ENCODE peak calls at places on chromosomes 11 and 22, in four cellular contexts. E is progenitor cell of endocrine pancreas, K is NCI-H1092, T is WTC11. N is an unnamed sample.

GRCh38 chr11:125494987-125495725 is 909 bp downstream of the FEZ1 start:
- DNase-seq in T (peak), E (peak), K (no peak), N (peak)

GRCh38 chr11:91981995-91982394 is 242.6 kb upstream of the FAT3 start:
- DNase-seq in K (no peak), T (no peak), E (no peak), N (no peak)

GRCh38 chr11:62119569-62119968 is 4.2 kb upstream of the INCENP start:
- DNase-seq in E (no peak), K (no peak), T (no peak), N (no peak)

GRCh38 chr11:13939952-13940610 is 22.4 kb upstream of the SPON1 start:
- DNase-seq in T (no peak), E (no peak), K (no peak), N (no peak)

GRCh38 chr11:45889555-45889954 is 4.1 kb downstream of the MAPK8IP1 start:
- DNase-seq in K (no peak), T (no peak), E (no peak), N (no peak)

GRCh38 chr11:123272565-123272964 is 77.5 kb upstream of the CLMP start:
- DNase-seq in K (no peak), E (no peak), T (no peak), N (no peak)

GRCh38 chr11:2156416-2157182 is 4.4 kb downstream of the INS start:
- DNase-seq in K (peak), E (peak), T (peak), N (peak)

GRCh38 chr22:19806213-19807160 is 45.9 kb downstream of the TBX1 start:
- DNase-seq in T (peak), K (no peak), E (no peak), N (no peak)

GRCh38 chr11:96426356-96427103 is 36.7 kb downstream of the JRKL start:
- DNase-seq in T (no peak), K (no peak), E (no peak), N (no peak)

GRCh38 chr11:44556735-44557409 is 8.6 kb upstream of the CD82 start:
- DNase-seq in T (peak), K (peak), E (no peak), N (peak)

GRCh38 chr11:11600288-11600687 is 21.5 kb downstream of the GALNT18 start:
- DNase-seq in T (no peak), E (no peak), K (no peak), N (no peak)

GRCh38 chr11:128179049-128179448 is 408.3 kb downstream of the ETS1 start:
- DNase-seq in E (no peak), K (peak), T (no peak), N (no peak)

GRCh38 chr22:43365715-43366440 is 22.7 kb upstream of the SCUBE1 start:
- DNase-seq in E (no peak), K (no peak), T (no peak), N (no peak)

GRCh38 chr11:22304337-22304961 is 33.7 kb upstream of the SLC17A6 start:
- DNase-seq in T (no peak), E (no peak), K (peak), N (no peak)

GRCh38 chr11:6200975-6201374 is 2.0 kb downstream of the OR52W1 start:
- DNase-seq in E (no peak), T (no peak), K (no peak), N (no peak)

GRCh38 chr22:38489561-38490133 is 16.5 kb downstream of the DDX17 start:
- DNase-seq in K (no peak), E (no peak), T (no peak), N (no peak)

GRCh38 chr22:27124336-27125023 is 467.1 kb downstream of the MIAT start:
- DNase-seq in T (no peak), K (no peak), E (no peak), N (no peak)

GRCh38 chr11:1339066-1339675 is 29.7 kb upstream of the TOLLIP start:
- DNase-seq in T (no peak), K (no peak), E (no peak), N (no peak)

GRCh38 chr11:119793335-119793984 is 64.5 kb upstream of the NECTIN1 start:
- DNase-seq in E (no peak), T (no peak), K (no peak), N (no peak)

GRCh38 chr11:119797137-119797611 is 68.2 kb upstream of the NECTIN1 start:
- DNase-seq in K (peak), E (no peak), T (no peak), N (peak)

GRCh38 chr11:94780432-94780831 is 12.3 kb downstream of the AMOTL1 start:
- DNase-seq in T (no peak), K (no peak), E (no peak), N (no peak)

GRCh38 chr11:69905202-69905535 is 86.0 kb upstream of the FGF3 start:
- DNase-seq in E (no peak), T (no peak), K (no peak), N (no peak)

GRCh38 chr11:3196161-3197043 is 22.2 kb downstream of the MRGPRG start:
- DNase-seq in K (no peak), T (no peak), E (no peak), N (no peak)